ENCODE peak calls at places on chromosomes 7 and 10, in four cellular contexts. One of them, this sample, is unnamed.

GRCh38 chr7:135169141-135169935 is 1.2 kb downstream of the CYREN start:
- DNase-seq in colonic mucosa: peak; percentile 50
- DNase-seq in CD8-positive, alpha-beta memory T cell: peak; percentile 73
- DNase-seq in right cardiac atrium: peak; percentile 64
- DNase-seq in this sample: peak; percentile 36

GRCh38 chr7:36928718-36929117 is 204.4 kb upstream of the AOAH start:
- DNase-seq in colonic mucosa: no peak
- DNase-seq in CD8-positive, alpha-beta memory T cell: no peak
- DNase-seq in right cardiac atrium: no peak
- DNase-seq in this sample: no peak

GRCh38 chr10:30854656-30855055 is 177.0 kb downstream of the ZNF438 start:
- DNase-seq in CD8-positive, alpha-beta memory T cell: no peak
- DNase-seq in colonic mucosa: no peak
- DNase-seq in right cardiac atrium: no peak
- DNase-seq in this sample: no peak

GRCh38 chr7:11633325-11633724 is 198.7 kb downstream of the THSD7A start:
- DNase-seq in colonic mucosa: no peak
- DNase-seq in right cardiac atrium: no peak
- DNase-seq in CD8-positive, alpha-beta memory T cell: no peak
- DNase-seq in this sample: no peak

GRCh38 chr10:107409517-107409916 is 245.0 kb upstream of the SORCS1 start:
- DNase-seq in colonic mucosa: no peak
- DNase-seq in CD8-positive, alpha-beta memory T cell: no peak
- DNase-seq in right cardiac atrium: peak; percentile 33
- DNase-seq in this sample: no peak

GRCh38 chr10:125023862-125024495 is 82.1 kb downstream of the ZRANB1 start:
- DNase-seq in CD8-positive, alpha-beta memory T cell: no peak
- DNase-seq in right cardiac atrium: peak; percentile 91
- DNase-seq in colonic mucosa: peak; percentile 72
- DNase-seq in this sample: no peak

GRCh38 chr10:24894309-24894708 is 58.1 kb downstream of the PRTFDC1 start:
- DNase-seq in colonic mucosa: no peak
- DNase-seq in right cardiac atrium: no peak
- DNase-seq in CD8-positive, alpha-beta memory T cell: no peak
- DNase-seq in this sample: no peak

GRCh38 chr7:12872487-12872886 is 185.1 kb downstream of the ARL4A start:
- DNase-seq in CD8-positive, alpha-beta memory T cell: no peak
- DNase-seq in right cardiac atrium: no peak
- DNase-seq in colonic mucosa: no peak
- DNase-seq in this sample: no peak

GRCh38 chr7:151838861-151839381 is 38.0 kb downstream of the PRKAG2 start:
- DNase-seq in right cardiac atrium: peak; percentile 77
- DNase-seq in colonic mucosa: no peak
- DNase-seq in CD8-positive, alpha-beta memory T cell: peak; percentile 70
- DNase-seq in this sample: peak; percentile 53

GRCh38 chr10:60236869-60237524 is 152.7 kb downstream of the ANK3 start:
- DNase-seq in right cardiac atrium: peak; percentile 60
- DNase-seq in CD8-positive, alpha-beta memory T cell: peak; percentile 42
- DNase-seq in colonic mucosa: peak; percentile 23
- DNase-seq in this sample: no peak

GRCh38 chr7:96199421-96199820 is 122.5 kb downstream of the SLC25A13 start:
- DNase-seq in right cardiac atrium: no peak
- DNase-seq in colonic mucosa: no peak
- DNase-seq in CD8-positive, alpha-beta memory T cell: no peak
- DNase-seq in this sample: no peak

GRCh38 chr10:56823849-56824248 is 462.8 kb upstream of the ZWINT start:
- DNase-seq in CD8-positive, alpha-beta memory T cell: no peak
- DNase-seq in right cardiac atrium: no peak
- DNase-seq in colonic mucosa: no peak
- DNase-seq in this sample: no peak

GRCh38 chr7:127650842-127651555 is 995 bp upstream of the SND1 start:
- DNase-seq in right cardiac atrium: no peak
- DNase-seq in colonic mucosa: no peak
- DNase-seq in CD8-positive, alpha-beta memory T cell: no peak
- DNase-seq in this sample: no peak

GRCh38 chr10:124175701-124176100 is 82.3 kb upstream of the CHST15 start:
- DNase-seq in right cardiac atrium: no peak
- DNase-seq in colonic mucosa: no peak
- DNase-seq in CD8-positive, alpha-beta memory T cell: no peak
- DNase-seq in this sample: no peak

GRCh38 chr7:32892521-32893224 is 1.1 kb upstream of the KBTBD2 start:
- DNase-seq in CD8-positive, alpha-beta memory T cell: peak; percentile 65
- DNase-seq in right cardiac atrium: peak; percentile 75
- DNase-seq in colonic mucosa: peak; percentile 54
- DNase-seq in this sample: peak; percentile 52

GRCh38 chr7:50266893-50267386 is 37.6 kb upstream of the IKZF1 start:
- DNase-seq in CD8-positive, alpha-beta memory T cell: peak; percentile 90
- DNase-seq in right cardiac atrium: peak; percentile 65
- DNase-seq in colonic mucosa: peak; percentile 37
- DNase-seq in this sample: peak; percentile 68

GRCh38 chr7:130154501-130155317 is 50.5 kb downstream of the TMEM209 start:
- DNase-seq in CD8-positive, alpha-beta memory T cell: no peak
- DNase-seq in colonic mucosa: peak; percentile 38
- DNase-seq in right cardiac atrium: peak; percentile 60
- DNase-seq in this sample: no peak

GRCh38 chr10:84665883-84666463 is 337.6 kb downstream of the CCSER2 start:
- DNase-seq in colonic mucosa: peak; percentile 25
- DNase-seq in CD8-positive, alpha-beta memory T cell: no peak
- DNase-seq in right cardiac atrium: no peak
- DNase-seq in this sample: no peak

GRCh38 chr10:96835826-96836365 is 3.8 kb downstream of the LCOR start:
- DNase-seq in colonic mucosa: no peak
- DNase-seq in right cardiac atrium: no peak
- DNase-seq in CD8-positive, alpha-beta memory T cell: no peak
- DNase-seq in this sample: no peak

GRCh38 chr7:47624660-47625059 is 42.7 kb upstream of the TNS3 start:
- DNase-seq in CD8-positive, alpha-beta memory T cell: no peak
- DNase-seq in colonic mucosa: no peak
- DNase-seq in right cardiac atrium: no peak
- DNase-seq in this sample: no peak

GRCh38 chr7:133980794-133981193 is 146.3 kb upstream of the LRGUK start:
- DNase-seq in colonic mucosa: no peak
- DNase-seq in CD8-positive, alpha-beta memory T cell: no peak
- DNase-seq in right cardiac atrium: no peak
- DNase-seq in this sample: no peak

GRCh38 chr7:90736316-90736715 is 140.2 kb downstream of the CDK14 start:
- DNase-seq in colonic mucosa: no peak
- DNase-seq in right cardiac atrium: no peak
- DNase-seq in CD8-positive, alpha-beta memory T cell: no peak
- DNase-seq in this sample: no peak

GRCh38 chr10:124715479-124715878 is 28.7 kb downstream of the FAM53B start:
- DNase-seq in CD8-positive, alpha-beta memory T cell: peak; percentile 65
- DNase-seq in right cardiac atrium: no peak
- DNase-seq in colonic mucosa: no peak
- DNase-seq in this sample: no peak

GRCh38 chr10:93173867-93174845 is 100.5 kb downstream of the CYP26A1 start:
- DNase-seq in right cardiac atrium: no peak
- DNase-seq in CD8-positive, alpha-beta memory T cell: no peak
- DNase-seq in colonic mucosa: no peak
- DNase-seq in this sample: no peak

GRCh38 chr7:2923886-2924574 is 79.9 kb upstream of the GNA12 start:
- DNase-seq in colonic mucosa: no peak
- DNase-seq in right cardiac atrium: peak; percentile 20
- DNase-seq in CD8-positive, alpha-beta memory T cell: peak; percentile 21
- DNase-seq in this sample: no peak

GRCh38 chr7:137331378-137331777 is 12.2 kb downstream of the PTN start:
- DNase-seq in right cardiac atrium: no peak
- DNase-seq in colonic mucosa: no peak
- DNase-seq in CD8-positive, alpha-beta memory T cell: no peak
- DNase-seq in this sample: no peak

GRCh38 chr10:6770846-6771245 is 190.8 kb upstream of the PRKCQ start:
- DNase-seq in CD8-positive, alpha-beta memory T cell: no peak
- DNase-seq in colonic mucosa: no peak
- DNase-seq in right cardiac atrium: no peak
- DNase-seq in this sample: no peak

GRCh38 chr10:44979281-44980181 is 922 bp upstream of the DEPP1 start:
- DNase-seq in CD8-positive, alpha-beta memory T cell: no peak
- DNase-seq in colonic mucosa: no peak
- DNase-seq in right cardiac atrium: peak; percentile 61
- DNase-seq in this sample: no peak

GRCh38 chr10:44977287-44978212 is 1.1 kb downstream of the DEPP1 start:
- DNase-seq in CD8-positive, alpha-beta memory T cell: no peak
- DNase-seq in colonic mucosa: no peak
- DNase-seq in right cardiac atrium: peak; percentile 81
- DNase-seq in this sample: no peak

GRCh38 chr10:44978570-44979280 is at the start of gene DEPP1:
- DNase-seq in right cardiac atrium: peak; percentile 97
- DNase-seq in CD8-positive, alpha-beta memory T cell: no peak
- DNase-seq in colonic mucosa: peak; percentile 95
- DNase-seq in this sample: no peak

GRCh38 chr10:44976352-44977198 is 2.0 kb downstream of the DEPP1 start:
- DNase-seq in CD8-positive, alpha-beta memory T cell: no peak
- DNase-seq in right cardiac atrium: no peak
- DNase-seq in colonic mucosa: no peak
- DNase-seq in this sample: no peak

GRCh38 chr10:44978213-44978569 is 418 bp downstream of the DEPP1 start:
- DNase-seq in CD8-positive, alpha-beta memory T cell: no peak
- DNase-seq in right cardiac atrium: peak; percentile 47
- DNase-seq in colonic mucosa: no peak
- DNase-seq in this sample: no peak
- H3K4me3 ChIP-seq in CD8-positive, alpha-beta memory T cell: no peak overlapping the region
- H3K4me3 ChIP-seq in right cardiac atrium: peak overlapping the region; percentile 75
- H3K4me3 ChIP-seq in colonic mucosa: peak overlapping the region; percentile 39
- H3K4me3 ChIP-seq in this sample: no peak overlapping the region

DNA sequence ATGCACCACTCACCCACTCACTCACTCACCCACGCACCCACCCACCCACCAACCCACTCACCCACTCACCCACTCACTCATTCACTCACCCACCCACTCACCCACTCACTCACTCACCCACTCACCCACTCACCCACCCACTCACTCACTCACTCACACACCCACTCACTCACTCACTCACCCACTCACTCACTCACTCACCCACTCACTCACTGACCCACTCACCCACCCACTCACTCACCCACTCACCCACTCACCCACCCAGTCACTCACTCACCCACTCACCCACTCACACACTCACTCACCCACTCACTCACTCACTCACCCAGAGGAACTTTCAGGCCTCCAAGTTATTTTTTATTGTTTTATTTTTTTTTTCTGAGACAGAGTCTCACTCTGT is 93.1 kb upstream of the MKI67 start:
- DNase-seq in CD8-positive, alpha-beta memory T cell: no peak
- DNase-seq in right cardiac atrium: no peak
- DNase-seq in colonic mucosa: no peak
- DNase-seq in this sample: no peak
- H3K4me3 ChIP-seq in CD8-positive, alpha-beta memory T cell: no peak overlapping the region
- H3K4me3 ChIP-seq in right cardiac atrium: no peak overlapping the region
- H3K4me3 ChIP-seq in colonic mucosa: no peak overlapping the region
- H3K4me3 ChIP-seq in this sample: no peak overlapping the region

DNA sequence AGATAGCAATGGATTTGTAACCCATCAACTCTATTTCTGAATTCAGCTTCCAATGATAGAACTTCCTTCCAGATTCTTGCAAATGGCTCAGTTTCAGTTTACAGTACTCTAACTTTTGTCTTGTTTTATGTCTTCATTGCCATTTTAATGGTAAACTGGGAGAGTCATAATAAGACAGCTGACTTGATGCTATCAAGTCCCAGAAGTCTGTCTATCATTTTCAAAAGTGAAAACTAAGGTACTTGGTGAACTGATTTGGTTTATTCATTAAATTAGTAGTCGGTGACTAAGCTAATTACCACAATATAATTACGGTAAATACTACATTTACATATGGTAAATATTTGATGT is 25.0 kb downstream of the RTKN2 start:
- DNase-seq in colonic mucosa: no peak
- DNase-seq in right cardiac atrium: no peak
- DNase-seq in CD8-positive, alpha-beta memory T cell: no peak
- DNase-seq in this sample: no peak
- H3K4me3 ChIP-seq in colonic mucosa: no peak overlapping the region
- H3K4me3 ChIP-seq in right cardiac atrium: no peak overlapping the region
- H3K4me3 ChIP-seq in CD8-positive, alpha-beta memory T cell: no peak overlapping the region
- H3K4me3 ChIP-seq in this sample: no peak overlapping the region

DNA sequence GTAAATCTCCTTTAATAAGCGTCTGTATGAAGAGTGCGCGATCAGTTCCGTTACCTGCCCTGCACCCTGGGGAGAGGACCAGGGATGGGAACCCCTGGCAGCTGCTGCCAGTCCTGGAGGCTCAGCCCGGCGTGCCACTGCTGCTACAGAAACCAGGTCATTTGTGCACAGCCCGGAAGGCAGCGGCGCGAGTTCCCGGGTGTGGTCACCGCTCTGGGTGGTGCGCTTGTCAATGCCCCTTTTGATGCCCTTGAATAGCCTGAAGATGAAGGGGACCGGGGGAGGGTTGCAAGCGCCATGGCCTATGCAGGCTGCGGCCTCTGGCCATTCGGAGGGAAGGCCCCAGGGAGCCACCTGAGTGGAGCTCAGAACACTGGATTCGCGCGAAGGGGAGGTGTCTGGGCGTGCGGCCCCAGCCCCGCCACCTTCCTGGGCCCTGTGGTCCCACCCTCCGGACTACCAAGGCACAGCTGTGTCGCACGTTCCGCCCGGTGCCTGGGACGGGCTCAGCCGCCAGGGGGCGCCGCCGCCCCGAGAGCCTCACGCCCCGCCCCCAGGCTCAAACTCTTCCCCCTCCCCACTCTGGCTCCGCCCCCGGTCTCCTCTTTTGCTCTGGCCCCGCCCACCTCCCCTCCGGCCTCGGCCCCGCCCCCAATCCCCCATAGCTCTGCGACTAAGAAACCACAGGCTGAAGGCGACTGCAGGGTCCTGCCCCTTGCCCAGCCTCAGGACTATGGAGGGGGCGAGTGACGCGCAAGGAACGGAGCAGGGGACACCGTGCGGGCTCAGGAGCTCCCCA is 16.5 kb downstream of the AP5Z1 start:
- DNase-seq in right cardiac atrium: peak; percentile 94
- DNase-seq in colonic mucosa: peak; percentile 77
- DNase-seq in CD8-positive, alpha-beta memory T cell: peak; percentile 78
- DNase-seq in this sample: peak; percentile 72
- H3K4me3 ChIP-seq in right cardiac atrium: peak overlapping the region; percentile 8
- H3K4me3 ChIP-seq in colonic mucosa: peak overlapping the region; percentile 57
- H3K4me3 ChIP-seq in CD8-positive, alpha-beta memory T cell: peak overlapping the region; percentile 19
- H3K4me3 ChIP-seq in this sample: peak overlapping the region; percentile 59

GRCh38 chr7:87878208-87878735 is 2.0 kb downstream of the DBF4 start:
- DNase-seq in colonic mucosa: no peak
- DNase-seq in CD8-positive, alpha-beta memory T cell: no peak
- DNase-seq in right cardiac atrium: no peak
- DNase-seq in this sample: no peak
- H3K4me3 ChIP-seq in colonic mucosa: no peak overlapping the region
- H3K4me3 ChIP-seq in CD8-positive, alpha-beta memory T cell: peak overlapping the region; percentile 12
- H3K4me3 ChIP-seq in right cardiac atrium: no peak overlapping the region
- H3K4me3 ChIP-seq in this sample: no peak overlapping the region

This sample was measured in CD8-positive, alpha-beta T cell.